ENCODE peak calls at places on chromosomes 6 and 20, in seven cellular contexts. One of them, this sample, is unnamed. For H3K4me1, the result is how much of the 10 kb centered on the place peaks cover.

GRCh38 chr20:57656821-57657536 is 36.8 kb upstream of the ZBP1 start:
- DNase-seq in GM23248: no peak
- DNase-seq in uterus: peak
- DNase-seq in lung: no peak
- DNase-seq in psoas muscle: no peak
- DNase-seq in A549: no peak
- DNase-seq in HAP-1: no peak
- DNase-seq in this sample: no peak

GRCh38 chr20:49203746-49204145 is 15.5 kb upstream of the DDX27 start:
- DNase-seq in GM23248: no peak
- DNase-seq in uterus: no peak
- DNase-seq in lung: no peak
- DNase-seq in psoas muscle: no peak
- DNase-seq in A549: no peak
- DNase-seq in HAP-1: no peak
- DNase-seq in this sample: no peak

GRCh38 chr6:143747347-143747842 is 69.6 kb downstream of the PHACTR2 start:
- DNase-seq in GM23248: no peak
- DNase-seq in uterus: no peak
- DNase-seq in lung: no peak
- DNase-seq in psoas muscle: no peak
- DNase-seq in A549: no peak
- DNase-seq in HAP-1: no peak
- DNase-seq in this sample: no peak

GRCh38 chr20:49775229-49775693 is 37.4 kb upstream of the SLC9A8 start:
- DNase-seq in GM23248: peak
- DNase-seq in uterus: peak
- DNase-seq in lung: peak
- DNase-seq in psoas muscle: peak
- DNase-seq in A549: peak
- DNase-seq in HAP-1: no peak
- DNase-seq in this sample: no peak

GRCh38 chr6:141056945-141057635 is 1075.6 kb upstream of the GJE1 start:
- DNase-seq in GM23248: no peak
- DNase-seq in uterus: no peak
- DNase-seq in lung: no peak
- DNase-seq in psoas muscle: no peak
- DNase-seq in A549: no peak
- DNase-seq in HAP-1: no peak
- DNase-seq in this sample: no peak

GRCh38 chr6:137751768-137752560 is 115.1 kb upstream of the TNFAIP3 start:
- DNase-seq in GM23248: no peak
- DNase-seq in uterus: no peak
- DNase-seq in lung: no peak
- DNase-seq in psoas muscle: no peak
- DNase-seq in A549: no peak
- DNase-seq in HAP-1: no peak
- DNase-seq in this sample: no peak

GRCh38 chr6:39430968-39431523 is 108.5 kb upstream of the KCNK16 start:
- DNase-seq in GM23248: peak
- DNase-seq in uterus: peak
- DNase-seq in lung: peak
- DNase-seq in psoas muscle: peak
- DNase-seq in A549: no peak
- DNase-seq in HAP-1: no peak
- DNase-seq in this sample: no peak

GRCh38 chr20:37994512-37994911 is 38.7 kb downstream of the TTI1 start:
- DNase-seq in GM23248: peak
- DNase-seq in uterus: no peak
- DNase-seq in lung: peak
- DNase-seq in psoas muscle: peak
- DNase-seq in A549: peak
- DNase-seq in HAP-1: no peak
- DNase-seq in this sample: no peak

GRCh38 chr6:140281236-140281635 is 906.8 kb upstream of the CITED2 start:
- DNase-seq in GM23248: no peak
- DNase-seq in uterus: no peak
- DNase-seq in lung: no peak
- DNase-seq in psoas muscle: no peak
- DNase-seq in A549: no peak
- DNase-seq in HAP-1: no peak
- DNase-seq in this sample: no peak

GRCh38 chr20:50259705-50260479 is 69.3 kb downstream of the CEBPB start:
- DNase-seq in GM23248: peak
- DNase-seq in uterus: no peak
- DNase-seq in lung: peak
- DNase-seq in psoas muscle: peak
- DNase-seq in A549: no peak
- DNase-seq in HAP-1: no peak
- DNase-seq in this sample: no peak

GRCh38 chr6:35302604-35303218 is 5.1 kb downstream of the DEF6 start:
- DNase-seq in GM23248: peak
- DNase-seq in uterus: no peak
- DNase-seq in lung: peak
- DNase-seq in psoas muscle: peak
- DNase-seq in A549: no peak
- DNase-seq in HAP-1: no peak
- DNase-seq in this sample: peak

GRCh38 chr6:148109732-148110131 is 232.9 kb upstream of the SASH1 start:
- DNase-seq in GM23248: no peak
- DNase-seq in uterus: no peak
- DNase-seq in lung: peak
- DNase-seq in psoas muscle: no peak
- DNase-seq in A549: no peak
- DNase-seq in HAP-1: no peak
- DNase-seq in this sample: no peak

GRCh38 chr6:128882991-128883571 is at the start of gene LAMA2:
- DNase-seq in GM23248: peak
- DNase-seq in uterus: peak
- DNase-seq in lung: peak
- DNase-seq in psoas muscle: peak
- DNase-seq in A549: no peak
- DNase-seq in HAP-1: peak
- DNase-seq in this sample: no peak

GRCh38 chr20:50286609-50287008 is 96.0 kb downstream of the CEBPB start:
- DNase-seq in GM23248: peak
- DNase-seq in uterus: peak
- DNase-seq in lung: peak
- DNase-seq in psoas muscle: peak
- DNase-seq in A549: peak
- DNase-seq in HAP-1: no peak
- DNase-seq in this sample: no peak

GRCh38 chr6:122400121-122400450 is 634 bp downstream of the HSF2 start:
- DNase-seq in GM23248: peak
- DNase-seq in uterus: no peak
- DNase-seq in lung: no peak
- DNase-seq in psoas muscle: no peak
- DNase-seq in A549: no peak
- DNase-seq in HAP-1: no peak
- DNase-seq in this sample: no peak

GRCh38 chr20:10674684-10675455 is 1.1 kb upstream of the JAG1 start:
- DNase-seq in GM23248: peak
- DNase-seq in uterus: peak
- DNase-seq in lung: peak
- DNase-seq in psoas muscle: peak
- DNase-seq in A549: peak
- DNase-seq in HAP-1: peak
- DNase-seq in this sample: peak

GRCh38 chr6:335146-335545 is 42.9 kb downstream of the DUSP22 start:
- DNase-seq in GM23248: no peak
- DNase-seq in uterus: no peak
- DNase-seq in lung: no peak
- DNase-seq in psoas muscle: no peak
- DNase-seq in A549: no peak
- DNase-seq in HAP-1: no peak
- DNase-seq in this sample: no peak
- H3K4me1 ChIP-seq in GM23248: under half
- H3K4me1 ChIP-seq in uterus: under half
- H3K4me1 ChIP-seq in lung: under half
- H3K4me1 ChIP-seq in psoas muscle: under half
- H3K4me1 ChIP-seq in A549: under half
- H3K4me1 ChIP-seq in HAP-1: under half
- H3K4me1 ChIP-seq in this sample: under half

GRCh38 chr20:53580376-53581111 is 13.1 kb downstream of the ZNF217 start:
- DNase-seq in GM23248: peak
- DNase-seq in uterus: no peak
- DNase-seq in lung: peak
- DNase-seq in psoas muscle: no peak
- DNase-seq in A549: no peak
- DNase-seq in HAP-1: no peak
- DNase-seq in this sample: peak

GRCh38 chr20:53581444-53582311 is 12.0 kb downstream of the ZNF217 start:
- DNase-seq in GM23248: no peak
- DNase-seq in uterus: no peak
- DNase-seq in lung: peak
- DNase-seq in psoas muscle: no peak
- DNase-seq in A549: no peak
- DNase-seq in HAP-1: no peak
- DNase-seq in this sample: peak

GRCh38 chr20:53578492-53579222 is 15.0 kb downstream of the ZNF217 start:
- DNase-seq in GM23248: peak
- DNase-seq in uterus: peak
- DNase-seq in lung: peak
- DNase-seq in psoas muscle: no peak
- DNase-seq in A549: peak
- DNase-seq in HAP-1: peak
- DNase-seq in this sample: peak

GRCh38 chr20:53579581-53580375 is 13.9 kb downstream of the ZNF217 start:
- DNase-seq in GM23248: peak
- DNase-seq in uterus: peak
- DNase-seq in lung: no peak
- DNase-seq in psoas muscle: peak
- DNase-seq in A549: peak
- DNase-seq in HAP-1: no peak
- DNase-seq in this sample: no peak

DNA sequence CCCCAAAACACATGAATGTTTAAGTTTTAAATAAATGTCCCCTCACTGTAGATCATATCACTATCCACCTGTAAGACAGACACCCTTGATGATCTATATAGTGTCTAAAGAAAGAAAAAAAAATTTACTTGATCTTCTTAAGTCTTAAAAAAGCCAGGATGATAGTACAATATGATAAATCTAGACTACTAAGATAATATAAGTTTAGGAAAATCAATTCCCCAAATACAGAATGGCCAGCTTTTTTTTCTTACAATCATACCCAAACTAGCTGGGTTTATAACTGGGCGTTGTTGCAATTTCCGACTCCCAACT is 14.4 kb downstream of the ZNF217 start:
- DNase-seq in GM23248: no peak
- DNase-seq in uterus: no peak
- DNase-seq in lung: no peak
- DNase-seq in psoas muscle: no peak
- DNase-seq in A549: no peak
- DNase-seq in HAP-1: no peak
- DNase-seq in this sample: no peak
- H3K4me3 ChIP-seq in GM23248: peak
- H3K4me3 ChIP-seq in uterus: no peak
- H3K4me3 ChIP-seq in lung: no peak
- H3K4me3 ChIP-seq in psoas muscle: peak
- H3K4me3 ChIP-seq in A549: peak
- H3K4me3 ChIP-seq in HAP-1: peak
- H3K4me3 ChIP-seq in this sample: peak

DNA sequence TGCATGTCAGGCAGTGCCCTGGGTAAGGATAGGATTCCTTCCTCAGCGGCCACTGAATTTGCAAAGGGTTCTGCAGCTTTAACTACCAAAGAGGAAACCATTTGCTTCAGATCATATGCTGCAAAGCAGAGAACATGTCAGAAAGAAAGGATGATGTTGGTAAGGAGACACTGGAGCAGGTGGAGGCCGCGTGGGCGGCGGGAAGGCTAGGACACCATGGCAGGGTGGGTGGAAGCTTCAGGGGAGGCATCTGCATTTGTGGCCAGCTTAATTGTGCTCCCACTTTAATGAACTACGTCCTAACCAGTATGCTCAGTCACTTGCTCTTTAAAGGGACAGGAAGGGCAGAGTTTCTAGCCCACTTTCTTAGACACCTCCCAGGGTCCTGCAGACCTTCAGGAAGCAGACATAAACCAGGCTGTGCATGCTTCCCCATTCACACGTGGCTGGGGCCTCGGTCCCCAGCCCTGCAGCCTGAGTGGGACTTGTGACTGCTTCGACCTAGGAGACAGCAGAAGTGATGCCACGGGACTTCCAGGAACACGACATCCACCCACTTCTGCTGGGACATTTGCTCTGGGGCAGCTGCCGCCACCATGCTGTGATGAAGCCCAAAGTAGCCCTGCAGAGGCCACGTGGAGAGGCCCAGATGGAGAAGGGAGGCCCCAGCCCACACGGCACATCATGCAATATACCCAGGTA is 76.1 kb downstream of the GINS1 start:
- DNase-seq in GM23248: no peak
- DNase-seq in uterus: no peak
- DNase-seq in lung: no peak
- DNase-seq in psoas muscle: no peak
- DNase-seq in A549: no peak
- DNase-seq in HAP-1: no peak
- DNase-seq in this sample: no peak
- H3K4me1 ChIP-seq in GM23248: under half
- H3K4me1 ChIP-seq in uterus: under half
- H3K4me1 ChIP-seq in lung: under half
- H3K4me1 ChIP-seq in psoas muscle: under half
- H3K4me1 ChIP-seq in A549: under half
- H3K4me1 ChIP-seq in HAP-1: under half
- H3K4me1 ChIP-seq in this sample: under half

GRCh38 chr6:170297577-170298330 is 6.9 kb upstream of the DLL1 start:
- DNase-seq in GM23248: no peak
- DNase-seq in uterus: no peak
- DNase-seq in lung: no peak
- DNase-seq in psoas muscle: no peak
- DNase-seq in A549: no peak
- DNase-seq in HAP-1: peak
- DNase-seq in this sample: no peak

GRCh38 chr6:170294813-170295518 is 4.1 kb upstream of the DLL1 start:
- DNase-seq in GM23248: no peak
- DNase-seq in uterus: no peak
- DNase-seq in lung: no peak
- DNase-seq in psoas muscle: no peak
- DNase-seq in A549: no peak
- DNase-seq in HAP-1: no peak
- DNase-seq in this sample: peak

GRCh38 chr6:170295519-170296422 is 4.9 kb upstream of the DLL1 start:
- DNase-seq in GM23248: peak
- DNase-seq in uterus: no peak
- DNase-seq in lung: no peak
- DNase-seq in psoas muscle: no peak
- DNase-seq in A549: no peak
- DNase-seq in HAP-1: peak
- DNase-seq in this sample: no peak

GRCh38 chr6:170296746-170297576 is 6.1 kb upstream of the DLL1 start:
- DNase-seq in GM23248: no peak
- DNase-seq in uterus: no peak
- DNase-seq in lung: no peak
- DNase-seq in psoas muscle: no peak
- DNase-seq in A549: no peak
- DNase-seq in HAP-1: peak
- DNase-seq in this sample: no peak

DNA sequence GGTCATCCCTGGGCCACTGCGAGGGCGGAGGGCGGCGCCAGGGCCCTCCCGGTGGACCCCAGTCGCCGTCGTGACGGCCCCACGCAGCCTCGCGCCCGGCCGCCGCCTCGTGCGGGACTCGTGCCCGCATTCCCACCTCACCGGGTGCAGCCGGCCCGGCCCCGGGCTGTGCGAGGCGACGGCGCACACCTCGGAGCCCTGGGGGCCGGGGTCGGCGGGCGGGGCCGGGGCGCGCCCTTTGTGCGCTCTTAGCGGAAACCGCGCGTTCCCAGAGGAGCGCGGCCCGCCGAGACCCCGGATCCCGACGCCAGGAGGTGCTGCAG is 5.5 kb upstream of the DLL1 start:
- DNase-seq in GM23248: no peak
- DNase-seq in uterus: no peak
- DNase-seq in lung: no peak
- DNase-seq in psoas muscle: no peak
- DNase-seq in A549: no peak
- DNase-seq in HAP-1: no peak
- DNase-seq in this sample: no peak
- H3K4me3 ChIP-seq in GM23248: no peak
- H3K4me3 ChIP-seq in uterus: no peak
- H3K4me3 ChIP-seq in lung: no peak
- H3K4me3 ChIP-seq in psoas muscle: peak
- H3K4me3 ChIP-seq in A549: peak
- H3K4me3 ChIP-seq in HAP-1: no peak
- H3K4me3 ChIP-seq in this sample: no peak